ENCODE peak calls at places on chromosome 2, in nine cellular contexts. U is heart right ventricle, O is AG09309, F is pancreas, N is stomach, Y is kidney, V is prostate gland, J is H1, P is fibroblast of pulmonary artery. X is an unnamed sample.

GRCh38 chr2:221716434-221717303 is 144.6 kb upstream of the EPHA4 start:
- DNase-seq in U (no peak), O (peak; percentile 0), F (no peak), N (no peak), Y (no peak), V (no peak), J (no peak), P (peak; percentile 55), X (no peak)

GRCh38 chr2:240997141-240997855 is 1.1 kb upstream of the SNED1 start:
- DNase-seq in U (no peak), O (no peak), F (peak; percentile 31), N (peak; percentile 25), Y (peak; percentile 80), V (peak; percentile 60), J (no peak), P (no peak), X (no peak)

GRCh38 chr2:205716126-205716525 is 33.8 kb downstream of the NRP2 start:
- DNase-seq in U (no peak), O (no peak), F (no peak), N (no peak), Y (no peak), V (no peak), J (no peak), P (no peak), X (no peak)

GRCh38 chr2:38960609-38961320 is 71.1 kb downstream of the ARHGEF33 start:
- DNase-seq in U (no peak), O (no peak), F (no peak), N (no peak), Y (peak; percentile 74), V (no peak), J (peak; percentile 15), P (no peak), X (no peak)

GRCh38 chr2:148932536-148932935 is 57.5 kb downstream of the KIF5C start:
- DNase-seq in U (no peak), O (no peak), F (no peak), N (no peak), Y (no peak), V (no peak), J (no peak), P (no peak), X (no peak)

GRCh38 chr2:234444888-234445287 is 52.0 kb downstream of the ARL4C start:
- DNase-seq in U (no peak), O (peak; percentile 79), F (no peak), N (no peak), Y (no peak), V (no peak), J (no peak), P (peak; percentile 81), X (peak; percentile 85)

GRCh38 chr2:7725132-7725849 is 808.1 kb downstream of the RNF144A start:
- DNase-seq in U (no peak), O (no peak), F (no peak), N (no peak), Y (no peak), V (no peak), J (no peak), P (peak; percentile 16), X (no peak)

GRCh38 chr2:74249406-74250122 is 51.1 kb downstream of the MTHFD2 start:
- DNase-seq in U (no peak), O (no peak), F (no peak), N (no peak), Y (no peak), V (no peak), J (no peak), P (no peak), X (no peak)

GRCh38 chr2:144780983-144781382 is 261.1 kb upstream of the ZEB2 start:
- DNase-seq in U (no peak), O (peak; percentile 47), F (no peak), N (no peak), Y (no peak), V (no peak), J (no peak), P (no peak), X (no peak)

GRCh38 chr2:220277445-220277960 is 650.1 kb downstream of the SLC4A3 start:
- DNase-seq in U (peak; percentile 31), O (peak; percentile 83), F (peak; percentile 83), N (peak; percentile 84), Y (no peak), V (peak; percentile 89), J (no peak), P (peak; percentile 79), X (peak; percentile 83)

GRCh38 chr2:237861875-237862527 is 2.6 kb downstream of the RAMP1 start:
- DNase-seq in U (no peak), O (no peak), F (peak; percentile 22), N (no peak), Y (no peak), V (no peak), J (no peak), P (no peak), X (no peak)

GRCh38 chr2:109666466-109666865 is 52.3 kb downstream of the SOWAHC start:
- DNase-seq in U (no peak), O (no peak), F (no peak), N (no peak), Y (no peak), V (no peak), J (no peak), P (no peak), X (no peak)

GRCh38 chr2:23695214-23696162 is 231.4 kb downstream of the ATAD2B start:
- DNase-seq in U (no peak), O (no peak), F (no peak), N (no peak), Y (no peak), V (no peak), J (no peak), P (no peak), X (no peak)

GRCh38 chr2:95314964-95315611 is 17.9 kb downstream of the KCNIP3 start:
- DNase-seq in U (peak; percentile 32), O (no peak), F (peak; percentile 71), N (peak; percentile 65), Y (peak; percentile 75), V (peak; percentile 59), J (peak; percentile 23), P (peak; percentile 13), X (no peak)

GRCh38 chr2:181036848-181037603 is 56.6 kb downstream of the UBE2E3 start:
- DNase-seq in U (no peak), O (peak; percentile 35), F (no peak), N (no peak), Y (no peak), V (no peak), J (no peak), P (peak; percentile 76), X (peak; percentile 41)

GRCh38 chr2:209305746-209306196 is 118.1 kb upstream of the MAP2 start:
- DNase-seq in U (no peak), O (no peak), F (peak; percentile 87), N (no peak), Y (no peak), V (no peak), J (no peak), P (no peak), X (no peak)

GRCh38 chr2:230323385-230324106 is 3.4 kb upstream of the SP140L start:
- DNase-seq in U (no peak), O (no peak), F (no peak), N (no peak), Y (no peak), V (no peak), J (no peak), P (no peak), X (no peak)
- TF ChIP-seq CTCF in U (peak; percentile 17), O (peak; percentile 30), F (no peak), N (no peak), Y (no peak), V (no peak), J (peak; percentile 36), P (peak; percentile 7), X (peak; percentile 25)

GRCh38 chr2:45851111-45851510 is 199.6 kb downstream of the PRKCE start:
- DNase-seq in U (no peak), O (no peak), F (no peak), N (no peak), Y (no peak), V (no peak), J (no peak), P (no peak), X (no peak)

GRCh38 chr2:45850558-45850957 is 199.1 kb downstream of the PRKCE start:
- DNase-seq in U (no peak), O (no peak), F (no peak), N (no peak), Y (no peak), V (no peak), J (no peak), P (no peak), X (no peak)

GRCh38 chr2:45851576-45852304 is 200.3 kb downstream of the PRKCE start:
- DNase-seq in U (no peak), O (peak; percentile 69), F (no peak), N (no peak), Y (no peak), V (peak; percentile 11), J (no peak), P (peak; percentile 52), X (peak; percentile 73)

GRCh38 chr2:45852450-45853150 is 201.1 kb downstream of the PRKCE start:
- DNase-seq in U (no peak), O (no peak), F (no peak), N (no peak), Y (no peak), V (no peak), J (no peak), P (no peak), X (no peak)

DNA sequence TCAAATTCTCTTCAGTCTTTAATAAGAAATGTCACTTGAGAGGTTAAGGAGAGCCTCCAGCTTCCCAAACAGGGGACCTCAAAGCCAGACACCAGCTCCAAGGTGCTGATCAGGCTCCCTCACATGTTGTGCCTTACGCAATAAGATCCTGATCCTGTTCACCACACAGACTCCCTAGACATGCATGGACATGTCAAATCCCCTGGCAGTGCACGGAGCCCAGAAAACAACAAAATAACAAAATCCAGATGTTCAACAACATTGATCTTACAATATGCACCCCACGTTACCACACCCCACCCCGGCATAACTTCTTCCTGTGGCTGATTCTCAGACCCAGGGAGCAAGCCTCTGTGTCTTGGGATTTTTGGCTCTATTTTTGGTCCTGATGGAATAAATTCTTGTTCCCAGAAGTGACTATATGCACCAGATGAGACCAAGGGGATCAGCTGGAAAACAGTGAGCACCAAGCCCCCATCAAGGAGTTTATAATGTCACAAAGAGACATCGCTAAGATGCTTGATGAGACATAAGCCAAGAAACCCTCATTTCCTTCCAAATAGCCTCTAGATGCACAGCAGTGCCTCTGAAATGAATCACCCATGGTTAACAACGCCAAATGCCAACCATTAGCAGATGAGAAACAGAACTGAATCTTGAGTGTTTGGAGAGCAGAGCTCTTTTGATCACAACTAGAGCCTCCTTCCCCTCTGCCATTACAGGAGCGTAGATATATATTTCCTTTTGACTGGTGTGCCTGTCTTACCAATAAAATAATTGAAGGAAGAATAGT is 198.2 kb downstream of the PRKCE start:
- DNase-seq in U (no peak), O (peak; percentile 61), F (no peak), N (no peak), Y (no peak), V (no peak), J (no peak), P (peak; percentile 66), X (peak; percentile 66)
- H3K4me3 ChIP-seq in U (no peak overlapping the region), O (no peak overlapping the region), F (no peak overlapping the region), N (no peak overlapping the region), Y (no peak overlapping the region), V (no peak overlapping the region), J (no peak overlapping the region), P (no peak overlapping the region), X (no peak overlapping the region)

GRCh38 chr2:166181813-166182154 is 54.0 kb upstream of the SCN1A start:
- DNase-seq in U (no peak), O (no peak), F (no peak), N (no peak), Y (no peak), V (no peak), J (no peak), P (no peak), X (no peak)
- TF ChIP-seq CTCF in U (no peak), O (no peak), F (no peak), N (no peak), Y (no peak), V (no peak), J (no peak), P (no peak), X (no peak)

GRCh38 chr2:63444565-63445288 is 143.6 kb downstream of the WDPCP start:
- DNase-seq in U (no peak), O (no peak), F (no peak), N (no peak), Y (no peak), V (no peak), J (no peak), P (no peak), X (no peak)
- H3K4me3 ChIP-seq in U (no peak overlapping the region), O (no peak overlapping the region), F (no peak overlapping the region), N (no peak overlapping the region), Y (no peak overlapping the region), V (no peak overlapping the region), J (no peak overlapping the region), P (no peak overlapping the region), X (no peak overlapping the region)

X was measured in BJ.